ENCODE peak calls at places on chromosomes 16 and 17, in six cellular contexts. U, M, Y, Q, G and H are unnamed samples.

GRCh38 chr17:17060001-17060929 is 18.0 kb downstream of the MPRIP start:
- DNase-seq in U (no peak), Q (peak), M (no peak), G (no peak), Y (no peak), H (peak)

GRCh38 chr17:63246344-63246743 is 199.8 kb downstream of the CYB561 start:
- DNase-seq in Y (no peak), G (no peak), Q (no peak), U (no peak), M (no peak), H (no peak)

GRCh38 chr17:51428668-51429486 is 168.5 kb downstream of the UTP18 start:
- DNase-seq in G (peak), Q (no peak), U (no peak), Y (no peak), M (no peak), H (no peak)

GRCh38 chr17:43094129-43094834 is 30.9 kb downstream of the BRCA1 start:
- DNase-seq in G (no peak), M (no peak), Y (no peak), Q (no peak), U (no peak), H (no peak)

GRCh38 chr16:86707581-86707980 is 129.2 kb downstream of the FOXL1 start:
- DNase-seq in Q (peak), U (no peak), Y (no peak), M (no peak), G (no peak), H (no peak)

GRCh38 chr16:79307214-79307613 is 293.3 kb downstream of the MAF start:
- DNase-seq in U (no peak), Q (peak), Y (peak), M (no peak), G (no peak), H (peak)

GRCh38 chr16:27729516-27730304 is 179.8 kb downstream of the KATNIP start:
- DNase-seq in Q (no peak), Y (peak), G (no peak), M (no peak), U (no peak), H (peak)

GRCh38 chr17:31608659-31609254 is 217.3 kb downstream of the RAB11FIP4 start:
- DNase-seq in U (no peak), G (no peak), Y (no peak), M (no peak), Q (no peak), H (no peak)

GRCh38 chr16:75801307-75801706 is 75.0 kb upstream of the CPHXL start:
- DNase-seq in G (no peak), Y (no peak), M (no peak), Q (no peak), U (no peak), H (no peak)

GRCh38 chr17:17732892-17733670 is 51.8 kb downstream of the RAI1 start:
- DNase-seq in Y (no peak), Q (no peak), M (peak), G (peak), U (no peak), H (no peak)

GRCh38 chr17:22469101-22469880 is 777.0 kb downstream of the KCNJ18 start:
- DNase-seq in G (no peak), Q (no peak), Y (no peak), M (no peak), U (no peak), H (no peak)

DNA sequence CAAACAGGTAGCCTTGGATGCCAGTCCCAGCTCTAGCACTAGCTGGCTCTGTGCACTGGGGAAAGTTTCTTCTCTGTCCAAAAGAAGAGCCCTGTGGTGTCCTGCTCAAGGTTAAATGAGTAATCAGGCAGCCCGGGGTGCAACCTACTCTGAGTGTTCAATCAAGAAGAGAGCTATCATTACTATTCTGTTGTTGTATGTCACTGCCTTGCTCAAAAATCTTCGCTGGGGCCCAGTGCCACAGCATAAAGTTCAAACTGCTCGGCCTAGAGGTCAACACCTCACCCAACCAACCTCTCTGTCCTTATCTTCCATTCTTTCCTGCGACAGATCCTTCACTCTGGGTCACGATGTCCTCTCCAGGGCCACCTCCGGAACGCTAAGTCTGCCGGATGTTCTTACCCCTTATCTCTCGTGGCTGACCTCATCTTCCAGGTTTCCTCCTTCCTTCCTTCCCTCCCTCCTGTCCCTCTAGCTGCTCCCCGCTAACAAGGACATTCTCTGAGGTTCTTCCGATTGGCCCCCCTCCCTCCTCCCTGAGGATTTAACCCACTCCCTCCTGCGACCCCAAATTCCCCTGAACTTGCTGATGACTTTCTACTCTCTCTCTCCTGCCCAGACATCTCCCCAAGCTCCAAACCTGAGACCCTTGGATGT is 4.4 kb downstream of the FDXR start:
- DNase-seq in U (peak), Q (no peak), G (no peak), M (no peak), Y (no peak), H (no peak)
- TF ChIP-seq EP300 in U (no peak), Q (no peak), G (no peak), M (no peak), Y (no peak), H (no peak)

GRCh38 chr16:57240872-57241271 is 4.2 kb upstream of the ARL2BP start:
- DNase-seq in Q (no peak), Y (no peak), G (no peak), M (no peak), U (no peak), H (no peak)

GRCh38 chr16:57244463-57244766 is 644 bp upstream of the ARL2BP start:
- DNase-seq in Q (no peak), M (no peak), G (no peak), Y (no peak), U (no peak), H (no peak)

GRCh38 chr16:57242650-57243049 is 2.4 kb upstream of the ARL2BP start:
- DNase-seq in Y (no peak), U (no peak), Q (no peak), G (no peak), M (no peak), H (no peak)

GRCh38 chr16:57245472-57246113 is 534 bp downstream of the ARL2BP start:
- DNase-seq in G (peak), Q (peak), U (no peak), Y (peak), M (no peak), H (peak)

DNA sequence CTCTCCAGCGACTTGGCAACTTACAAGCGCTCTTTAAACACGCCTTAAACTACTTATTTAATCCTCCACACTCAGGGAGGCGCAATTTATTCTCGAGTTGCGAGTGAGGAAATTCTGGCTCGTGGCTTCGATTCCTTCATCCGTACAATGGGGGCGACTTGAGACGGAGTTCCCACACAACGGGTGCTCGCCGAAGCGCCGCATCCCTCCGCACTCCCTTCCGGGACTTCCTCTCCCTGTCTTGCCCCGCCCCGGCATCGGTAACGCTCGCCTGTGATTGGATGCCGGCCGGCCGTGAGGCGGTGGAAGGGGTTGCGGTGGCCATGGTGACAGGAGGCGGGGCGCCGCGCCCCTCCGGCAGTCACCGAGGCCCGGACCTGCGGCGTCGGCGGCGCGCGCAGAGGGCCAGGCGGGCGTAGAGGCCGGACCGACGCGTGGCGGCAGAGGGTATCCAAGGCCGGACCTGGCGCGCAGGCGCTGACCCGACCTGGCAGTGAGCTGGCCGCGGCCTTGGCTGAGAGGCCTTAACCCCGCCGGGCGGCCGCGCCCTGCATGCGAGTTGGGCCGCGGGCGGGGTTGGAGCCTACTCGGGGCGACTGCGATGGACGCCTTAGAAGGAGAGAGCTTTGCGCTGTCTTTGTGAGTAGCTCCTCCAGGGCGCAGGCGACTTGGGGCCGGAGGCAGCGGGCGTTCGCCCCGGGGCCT is at the start of gene ARL2BP:
- DNase-seq in Q (peak), U (peak), Y (peak), G (peak), M (peak), H (peak)
- TF ChIP-seq EP300 in Q (no peak), U (no peak), Y (peak), G (no peak), M (no peak), H (no peak)

GRCh38 chr16:19524356-19524865 is 669 bp downstream of the CCP110 start:
- DNase-seq in Y (no peak), M (no peak), Q (peak), U (no peak), G (no peak), H (no peak)

GRCh38 chr16:19524866-19525723 is 1.4 kb downstream of the CCP110 start:
- DNase-seq in M (no peak), Y (no peak), U (no peak), G (no peak), Q (no peak), H (no peak)

GRCh38 chr16:19523184-19523558 is 571 bp upstream of the CCP110 start:
- DNase-seq in Y (no peak), Q (no peak), G (no peak), M (no peak), U (no peak), H (no peak)

GRCh38 chr16:19522369-19523159 is 666 bp upstream of the GDE1 start:
- DNase-seq in M (no peak), Q (no peak), Y (no peak), G (no peak), U (no peak), H (no peak)

GRCh38 chr16:19523559-19524355 is at the start of gene CCP110:
- DNase-seq in Y (peak), M (peak), Q (peak), G (peak), U (peak), H (peak)
- TF ChIP-seq EP300 in Y (peak), M (no peak), Q (no peak), G (no peak), U (no peak), H (no peak)

GRCh38 chr16:52494145-52494544 is 52.8 kb downstream of the TOX3 start:
- DNase-seq in G (no peak), M (no peak), U (no peak), Y (no peak), Q (no peak), H (no peak)
- TF ChIP-seq EP300 in G (no peak), M (no peak), U (no peak), Y (no peak), Q (no peak), H (no peak)

GRCh38 chr17:917391-917811 is 62.2 kb downstream of the NXN start:
- DNase-seq in Q (no peak), U (no peak), M (no peak), Y (no peak), G (no peak), H (no peak)
- TF ChIP-seq EP300 in Q (no peak), U (no peak), M (no peak), Y (no peak), G (no peak), H (no peak)

DNA sequence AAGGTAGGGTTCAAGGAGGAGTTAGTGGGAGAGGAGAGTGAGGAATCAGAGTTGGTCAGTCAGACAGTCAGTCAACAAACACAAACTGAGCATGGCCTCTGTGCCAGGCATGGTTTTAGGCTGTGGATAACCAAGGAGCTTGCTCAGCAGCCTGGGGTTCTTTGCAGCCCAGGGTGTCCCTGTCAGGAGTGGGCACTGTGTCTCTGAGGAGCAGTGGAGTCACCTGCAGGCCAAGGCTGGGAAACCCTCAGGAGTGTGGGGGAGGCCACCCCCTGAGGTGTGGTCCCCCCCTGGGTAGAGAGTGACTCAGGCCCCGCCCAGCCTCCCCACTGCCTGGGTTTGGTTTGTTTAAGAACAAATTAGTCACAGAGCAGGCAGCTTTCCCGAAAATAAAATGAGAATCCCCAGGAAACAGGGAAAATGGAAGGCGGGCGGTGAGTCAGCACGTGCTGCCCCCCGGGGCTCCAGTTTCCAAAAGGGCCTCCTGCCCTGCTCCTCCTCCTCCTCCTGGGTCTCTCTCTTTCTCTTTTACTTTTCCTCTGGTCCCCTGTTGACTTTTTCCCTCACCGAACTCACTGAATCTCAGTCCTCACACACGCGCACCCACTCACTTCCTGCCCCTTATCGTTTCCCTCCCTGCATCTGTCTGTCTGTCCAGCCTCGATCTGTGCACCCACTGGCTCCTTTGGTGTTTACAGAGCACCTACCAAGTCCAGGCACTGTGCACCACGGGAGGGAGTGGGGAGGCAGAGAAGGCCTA is 44.3 kb downstream of the SOCS3 start:
- DNase-seq in M (peak), G (peak), U (peak), Q (peak), Y (peak), H (no peak)
- TF ChIP-seq EP300 in M (peak), G (peak), U (peak), Q (no peak), Y (peak), H (peak)